ENCODE peak calls at places on chromosomes 5 and 9, in five cellular contexts. E is stimulated activated CD4-positive, alpha-beta T cell treated with anti-CD3 and anti-CD28 coated beads, Interleukin-2, amount 100 ng/mL, for 48 hours; O is transverse colon; V is foreskin fibroblast; N is OCI-M1. T is an unnamed sample.

GRCh38 chr5:3359642-3360041 is 236.0 kb upstream of the IRX1 start:
- DNase-seq in V (no peak), O (no peak), E (no peak), N (no peak), T (no peak)

GRCh38 chr9:137176302-137177182 is 4.7 kb upstream of the TMEM210 start:
- DNase-seq in N (peak; percentile 44), V (no peak), O (peak; percentile 51), E (no peak), T (no peak)

GRCh38 chr5:66041612-66042011 is 102.5 kb upstream of the SREK1 start:
- DNase-seq in V (peak; percentile 3), O (no peak), N (no peak), E (no peak), T (no peak)

GRCh38 chr5:7755958-7756357 is 95.0 kb downstream of the CFAP90 start:
- DNase-seq in V (no peak), O (no peak), E (no peak), N (peak; percentile 4), T (no peak)

GRCh38 chr5:41252036-41252435 is 38.7 kb upstream of the C6 start:
- DNase-seq in V (no peak), O (no peak), E (no peak), N (no peak), T (no peak)

GRCh38 chr5:68465934-68466551 is 250.5 kb downstream of the PIK3R1 start:
- DNase-seq in E (no peak), N (no peak), V (no peak), O (no peak), T (no peak)

GRCh38 chr5:122073023-122073422 is 5.0 kb downstream of the LOX start:
- DNase-seq in V (no peak), O (no peak), E (no peak), N (no peak), T (no peak)

GRCh38 chr9:115141612-115142011 is 23.7 kb upstream of the TNC start:
- DNase-seq in E (no peak), O (no peak), N (peak; percentile 45), V (no peak), T (no peak)

GRCh38 chr5:171867786-171868185 is 82.2 kb downstream of the SMIM23 start:
- DNase-seq in E (no peak), N (no peak), O (no peak), V (peak; percentile 33), T (no peak)

GRCh38 chr9:16532681-16533450 is 337.6 kb downstream of the BNC2 start:
- DNase-seq in O (no peak), V (peak; percentile 76), E (no peak), N (no peak), T (no peak)

GRCh38 chr5:1112596-1113331 is 901 bp upstream of the SLC12A7 start:
- DNase-seq in E (no peak), V (no peak), N (no peak), O (no peak), T (no peak)

GRCh38 chr5:174185506-174185905 is 140.0 kb downstream of the NSG2 start:
- DNase-seq in E (no peak), O (no peak), V (no peak), N (no peak), T (no peak)

GRCh38 chr9:20898885-20899554 is 132.4 kb downstream of the HACD4 start:
- DNase-seq in E (no peak), N (peak; percentile 1), O (no peak), V (no peak), T (no peak)

GRCh38 chr5:55175781-55176175 is 2.8 kb upstream of the CDC20B start:
- DNase-seq in O (no peak), E (no peak), V (no peak), N (no peak), T (no peak)

GRCh38 chr5:178347956-178348355 is 115.4 kb upstream of the PHYKPL start:
- DNase-seq in E (no peak), V (no peak), O (no peak), N (no peak), T (no peak)

GRCh38 chr5:122182491-122182921 is 53.2 kb downstream of the ZNF474 start:
- DNase-seq in E (no peak), V (peak; percentile 79), N (no peak), O (peak; percentile 81), T (no peak)

GRCh38 chr9:127108182-127108876 is 14.1 kb downstream of the ANGPTL2 start:
- DNase-seq in O (no peak), E (no peak), V (no peak), N (no peak), T (no peak)

GRCh38 chr9:134316444-134317160 is 9.7 kb upstream of the RXRA start:
- DNase-seq in E (no peak), V (no peak), O (no peak), N (peak; percentile 15), T (no peak)

GRCh38 chr5:32443145-32443540 is 1.4 kb downstream of the ZFR start:
- DNase-seq in V (peak; percentile 35), O (no peak), N (peak; percentile 57), E (peak; percentile 23), T (no peak)

GRCh38 chr5:54091416-54092130 is 218.8 kb downstream of the ARL15 start:
- DNase-seq in O (no peak), N (no peak), E (no peak), V (no peak), T (no peak)

GRCh38 chr5:154778534-154778933 is 23.4 kb downstream of the LARP1 start:
- DNase-seq in O (no peak), E (no peak), N (peak; percentile 28), V (no peak), T (no peak)

GRCh38 chr5:115377468-115378217 is 81.2 kb upstream of the CCDC112 start:
- DNase-seq in N (peak; percentile 4), O (no peak), V (peak; percentile 81), E (no peak), T (no peak)

GRCh38 chr9:83981126-83981871 is 694 bp downstream of the RMI1 start:
- DNase-seq in N (peak; percentile 71), E (peak; percentile 15), V (no peak), O (peak; percentile 59), T (no peak)